ENCODE peak calls at places on chromosomes 3 and 15, in nine cellular contexts. N, L, S, O, D, T, W, Y and I are unnamed samples.

GRCh38 chr3:178325330-178325729 is 210.9 kb upstream of the KCNMB2 start:
- DNase-seq in Y (no peak), D (no peak), W (no peak), T (no peak), N (peak; percentile 73), L (no peak), S (no peak), O (no peak), I (peak; percentile 37)

GRCh38 chr3:124530916-124531315 is 199.3 kb upstream of the UMPS start:
- DNase-seq in L (no peak), T (no peak), O (no peak), S (no peak), Y (no peak), W (no peak), N (no peak), D (no peak), I (no peak)

GRCh38 chr3:48086736-48087470 is 70.7 kb upstream of the MAP4 start:
- DNase-seq in T (no peak), O (no peak), Y (peak; percentile 37), W (no peak), D (peak; percentile 30), L (no peak), N (peak; percentile 79), S (no peak), I (no peak)

GRCh38 chr3:88123526-88123925 is 26.2 kb upstream of the C3orf38 start:
- DNase-seq in W (no peak), L (no peak), N (no peak), S (no peak), O (no peak), D (no peak), Y (no peak), T (no peak), I (no peak)

GRCh38 chr15:100112636-100113305 is 229.0 kb downstream of the ADAMTS17 start:
- DNase-seq in W (no peak), T (no peak), Y (no peak), N (no peak), O (no peak), S (no peak), D (no peak), L (no peak), I (no peak)

GRCh38 chr3:104190681-104191080 is 1176.0 kb upstream of the ALCAM start:
- DNase-seq in W (no peak), N (peak; percentile 14), O (no peak), Y (no peak), D (no peak), L (no peak), T (no peak), S (no peak), I (no peak)

GRCh38 chr3:140167600-140168281 is 232.8 kb downstream of the CLSTN2 start:
- DNase-seq in Y (no peak), S (no peak), N (peak; percentile 36), T (no peak), L (no peak), W (no peak), O (no peak), D (no peak), I (peak; percentile 10)

GRCh38 chr15:44087578-44088190 is 107.4 kb downstream of the FRMD5 start:
- DNase-seq in O (no peak), D (peak; percentile 80), L (no peak), T (no peak), N (peak; percentile 94), Y (peak; percentile 62), S (no peak), W (no peak), I (peak; percentile 75)

GRCh38 chr3:89851974-89852621 is 744.7 kb downstream of the EPHA3 start:
- DNase-seq in N (peak; percentile 24), S (peak; percentile 2), L (peak; percentile 6), D (no peak), W (no peak), O (no peak), T (peak; percentile 29), Y (peak; percentile 2), I (no peak)

GRCh38 chr15:85934691-85935090 is 140.0 kb upstream of the KLHL25 start:
- DNase-seq in N (no peak), T (no peak), S (no peak), Y (no peak), O (no peak), W (no peak), L (no peak), D (no peak), I (no peak)

GRCh38 chr3:62277986-62278385 is 95.4 kb downstream of the FEZF2 start:
- DNase-seq in L (no peak), O (no peak), W (no peak), T (no peak), D (no peak), S (no peak), N (no peak), Y (no peak), I (no peak)

GRCh38 chr3:9870978-9871377 is 9.1 kb downstream of the CIDEC start:
- DNase-seq in N (peak; percentile 60), L (no peak), T (no peak), D (no peak), S (no peak), O (no peak), W (no peak), Y (peak; percentile 51), I (peak; percentile 37)

GRCh38 chr15:89038146-89038545 is 50.1 kb upstream of the ABHD2 start:
- DNase-seq in Y (no peak), O (no peak), D (no peak), N (no peak), W (no peak), S (no peak), T (no peak), L (no peak), I (no peak)

GRCh38 chr15:89035658-89036057 is 52.6 kb upstream of the ABHD2 start:
- DNase-seq in T (no peak), L (no peak), N (peak; percentile 42), Y (no peak), S (no peak), O (no peak), D (no peak), W (no peak), I (no peak)

GRCh38 chr15:89030311-89030710 is 57.9 kb upstream of the ABHD2 start:
- DNase-seq in L (no peak), W (no peak), T (no peak), N (no peak), Y (no peak), S (no peak), O (no peak), D (no peak), I (no peak)

GRCh38 chr15:89034305-89034704 is 54.0 kb upstream of the ABHD2 start:
- DNase-seq in S (peak; percentile 10), N (peak; percentile 23), O (no peak), W (no peak), D (no peak), T (no peak), Y (no peak), L (no peak), I (no peak)
- TF ChIP-seq CTCF in S (peak; percentile 54), N (peak; percentile 56), O (no peak), W (no peak), D (peak; percentile 66), T (no peak), Y (peak; percentile 30), L (no peak), I (peak; percentile 56)

GRCh38 chr3:30555968-30556367 is 50.4 kb upstream of the TGFBR2 start:
- DNase-seq in L (no peak), D (no peak), Y (no peak), T (no peak), N (no peak), W (no peak), S (no peak), O (no peak), I (no peak)
- H3K4me3 ChIP-seq in L (no peak overlapping the region), D (no peak overlapping the region), Y (no peak overlapping the region), T (no peak overlapping the region), N (no peak overlapping the region), W (no peak overlapping the region), S (no peak overlapping the region), O (no peak overlapping the region), I (no peak overlapping the region)

GRCh38 chr3:66993082-66993481 is 5.0 kb upstream of the KBTBD8 start:
- DNase-seq in N (no peak), S (no peak), L (no peak), D (no peak), T (no peak), Y (no peak), W (no peak), O (no peak), I (no peak)
- TF ChIP-seq CTCF in N (no peak), S (peak; percentile 47), L (no peak), D (no peak), T (no peak), Y (no peak), W (no peak), O (no peak), I (no peak)

DNA sequence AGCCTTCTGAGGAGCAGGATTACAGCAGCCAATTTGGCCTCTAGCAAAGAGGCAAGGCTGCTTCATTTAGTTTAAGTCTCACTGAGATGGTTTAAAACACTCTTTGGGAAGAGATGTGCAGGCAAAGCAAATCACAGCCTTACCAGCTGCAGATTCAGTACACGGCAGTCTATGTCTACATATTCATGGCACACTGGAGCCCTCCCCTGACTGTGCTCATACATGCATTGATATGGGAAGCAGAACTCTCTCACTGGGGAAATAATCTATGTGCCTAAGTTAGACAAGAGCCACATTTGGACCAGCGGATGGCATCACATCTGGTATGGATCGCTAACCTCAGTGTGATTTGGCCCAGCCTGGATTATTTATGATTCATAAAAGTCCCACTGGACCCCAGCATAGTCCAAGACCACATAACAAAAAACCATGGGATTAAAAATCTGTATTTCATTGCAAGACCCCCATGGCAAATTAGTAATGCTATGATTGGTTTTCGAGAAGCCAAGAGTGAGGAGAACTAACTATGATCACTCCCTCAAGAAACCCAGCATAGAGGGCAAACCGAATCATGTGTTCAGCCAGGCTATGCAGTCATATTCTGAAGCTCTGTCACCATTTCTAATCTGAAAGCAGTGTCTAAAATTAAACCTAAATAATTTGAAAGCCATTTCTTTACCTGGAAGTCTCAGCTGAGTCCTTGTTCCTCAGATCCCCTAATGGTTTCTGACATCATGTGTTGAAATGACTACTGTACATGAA is 1.3 kb downstream of the PRICKLE2 start:
- DNase-seq in L (no peak), Y (no peak), W (no peak), T (no peak), N (peak; percentile 36), S (peak; percentile 53), D (no peak), O (no peak), I (no peak)
- H3K4me3 ChIP-seq in L (peak overlapping the region; percentile 27), Y (peak overlapping the region; percentile 14), W (no peak overlapping the region), T (no peak overlapping the region), N (peak overlapping the region; percentile 52), S (peak overlapping the region; percentile 75), D (no peak overlapping the region), O (peak overlapping the region; percentile 13), I (peak overlapping the region; percentile 14)

DNA sequence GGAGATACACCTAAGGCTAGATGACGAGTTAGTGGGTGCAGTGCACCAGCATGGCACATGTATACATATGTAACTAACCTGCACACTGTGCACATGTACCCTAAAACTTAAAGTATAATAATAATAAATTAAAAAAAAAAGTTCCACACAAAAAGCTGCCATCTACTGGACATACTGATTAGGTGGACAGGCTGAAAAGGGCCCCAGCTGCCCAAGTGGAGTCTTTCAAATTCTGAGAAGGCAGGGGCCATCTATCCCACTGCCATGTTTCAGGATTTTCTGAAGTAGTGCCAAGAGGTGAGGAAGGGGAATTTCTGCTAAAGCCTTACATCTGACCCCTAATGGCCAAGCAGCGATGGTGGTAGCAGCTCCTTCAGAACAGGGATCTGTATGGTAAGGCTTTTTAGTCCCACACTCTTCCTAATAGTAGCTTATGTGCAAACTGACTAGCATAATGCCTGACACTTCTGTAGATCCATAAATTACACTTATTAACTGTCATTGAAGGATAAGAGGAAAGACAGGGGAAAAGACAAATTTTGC is 7.7 kb downstream of the FSTL1 start:
- DNase-seq in Y (no peak), D (no peak), L (no peak), O (no peak), N (no peak), T (no peak), W (no peak), S (no peak), I (no peak)
- TF ChIP-seq CTCF in Y (peak; percentile 24), D (peak; percentile 70), L (peak; percentile 17), O (no peak), N (peak; percentile 51), T (no peak), W (no peak), S (no peak), I (peak; percentile 48)